ENCODE peak calls at places on chromosomes 6 and 20, in five cellular contexts. D is fibroblast of villous mesenchyme; W is heart left ventricle; V is CD8-positive, alpha-beta T cell; O is fibroblast of mammary gland. R is an unnamed sample.

GRCh38 chr6:52643158-52643557 is 27.8 kb upstream of the TMEM14A start:
- DNase-seq in W (no peak), V (no peak), O (no peak), D (no peak), R (no peak)

GRCh38 chr6:88641178-88641903 is 322.1 kb downstream of the RNGTT start:
- DNase-seq in D (peak), W (no peak), O (no peak), V (no peak), R (no peak)

GRCh38 chr20:33113387-33113908 is 34.0 kb downstream of the BPIFB4 start:
- DNase-seq in V (no peak), D (no peak), O (no peak), W (no peak), R (no peak)

GRCh38 chr6:114008331-114008730 is 37.4 kb upstream of the HDAC2 start:
- DNase-seq in D (no peak), W (no peak), V (no peak), O (no peak), R (no peak)

GRCh38 chr6:138654715-138655634 is 118.6 kb upstream of the CCDC28A start:
- DNase-seq in V (no peak), O (peak), W (no peak), D (peak), R (no peak)

GRCh38 chr6:7532821-7533220 is 8.7 kb upstream of the DSP start:
- DNase-seq in V (no peak), O (no peak), W (no peak), D (no peak), R (no peak)

GRCh38 chr6:142458857-142459256 is 157.1 kb downstream of the ADGRG6 start:
- DNase-seq in O (no peak), V (no peak), W (no peak), D (no peak), R (no peak)

GRCh38 chr6:157672726-157673412 is 150.2 kb upstream of the SNX9 start:
- DNase-seq in W (no peak), O (no peak), V (no peak), D (no peak), R (no peak)

GRCh38 chr20:5480824-5481600 is 164.3 kb upstream of the PROKR2 start:
- DNase-seq in W (no peak), V (no peak), D (no peak), O (no peak), R (no peak)

GRCh38 chr6:118660218-118660569 is 8.8 kb upstream of the CEP85L start:
- DNase-seq in W (peak), D (no peak), V (peak), O (no peak), R (no peak)

GRCh38 chr6:15285682-15286294 is 39.9 kb downstream of the JARID2 start:
- DNase-seq in D (no peak), W (no peak), O (no peak), V (no peak), R (no peak)

GRCh38 chr6:139395371-139395770 is 20.9 kb upstream of the CITED2 start:
- DNase-seq in V (no peak), W (no peak), D (no peak), O (no peak), R (no peak)

GRCh38 chr6:110813813-110814487 is 1.3 kb downstream of the CDK19 start:
- DNase-seq in D (no peak), V (no peak), O (peak), W (no peak), R (no peak)

GRCh38 chr20:24962182-24962492 is 13.1 kb downstream of the CST7 start:
- DNase-seq in D (no peak), O (no peak), V (no peak), W (no peak), R (no peak)

GRCh38 chr20:14845199-14846160 is 508.1 kb upstream of the FLRT3 start:
- DNase-seq in W (no peak), D (no peak), V (no peak), O (no peak), R (no peak)

GRCh38 chr20:62772994-62773858 is 23.0 kb upstream of the MRGBP start:
- DNase-seq in W (no peak), O (no peak), V (no peak), D (no peak), R (no peak)

GRCh38 chr6:13285705-13286104 is 42.6 kb downstream of the TBC1D7 start:
- DNase-seq in D (no peak), W (no peak), V (no peak), O (no peak), R (no peak)

GRCh38 chr6:106771822-106772221 is 142.4 kb downstream of the QRSL1 start:
- DNase-seq in V (no peak), O (no peak), D (no peak), W (no peak), R (no peak)

GRCh38 chr6:106770663-106771062 is 141.3 kb downstream of the QRSL1 start:
- DNase-seq in D (no peak), O (no peak), W (no peak), V (no peak), R (no peak)

GRCh38 chr6:106773956-106774629 is 144.7 kb downstream of the QRSL1 start:
- DNase-seq in O (no peak), W (no peak), D (no peak), V (no peak), R (no peak)

GRCh38 chr6:106773482-106773881 is 144.1 kb downstream of the QRSL1 start:
- DNase-seq in O (no peak), D (no peak), W (no peak), V (no peak), R (no peak)

DNA sequence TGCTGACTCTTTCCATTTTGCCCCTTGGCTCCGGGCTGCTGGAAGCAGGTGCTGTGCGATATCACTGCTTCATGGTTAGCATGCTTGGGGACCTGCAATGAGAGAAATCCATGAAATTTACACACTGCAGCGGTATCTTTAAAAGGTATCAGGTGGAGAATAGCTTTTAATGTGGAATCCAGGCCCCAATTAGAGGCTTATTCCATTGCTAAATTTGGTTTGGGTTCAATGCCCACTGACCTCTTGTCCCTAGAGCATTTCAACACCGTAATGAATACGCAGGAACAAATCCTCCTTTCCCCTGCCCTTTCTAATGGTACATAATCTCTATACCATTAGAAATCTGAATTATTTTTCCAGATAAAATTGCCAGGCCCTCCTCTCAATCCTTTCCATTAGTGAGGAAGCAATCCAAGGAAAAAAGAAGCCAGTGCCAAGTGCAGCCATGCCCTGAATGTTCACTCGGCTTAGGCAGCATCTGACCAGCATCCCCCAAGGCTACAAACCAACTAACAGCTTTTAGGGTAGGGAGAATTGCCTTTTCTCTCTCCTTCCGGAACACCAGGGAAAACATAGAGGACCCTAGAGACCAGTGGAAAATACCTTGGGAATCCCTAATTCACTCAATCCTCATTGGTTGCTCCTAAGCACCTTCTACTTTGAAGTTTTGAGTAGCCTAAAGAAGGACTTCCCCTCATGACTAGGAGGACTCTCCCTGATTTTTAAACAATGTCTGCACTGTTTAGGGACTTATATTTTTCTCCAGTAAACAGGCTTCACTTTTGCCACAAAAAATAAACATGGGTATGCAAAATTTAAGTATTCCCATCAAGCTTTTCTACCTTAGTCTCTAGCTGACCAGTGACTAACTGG is 143.1 kb downstream of the QRSL1 start:
- DNase-seq in D (no peak), W (no peak), O (no peak), V (no peak), R (no peak)
- TF ChIP-seq CTCF in D (no peak), W (no peak), O (no peak), V (no peak), R (no peak)

GRCh38 chr6:148612043-148612442 is 134.8 kb upstream of the UST start:
- DNase-seq in V (no peak), O (no peak), D (no peak), W (no peak), R (no peak)

GRCh38 chr6:148611213-148611612 is 135.6 kb upstream of the UST start:
- DNase-seq in W (peak), V (no peak), D (peak), O (peak), R (no peak)

GRCh38 chr6:148608211-148608951 is 138.4 kb upstream of the UST start:
- DNase-seq in W (no peak), O (peak), D (peak), V (no peak), R (no peak)
- TF ChIP-seq CTCF in W (peak), O (peak), D (peak), V (no peak), R (peak)

DNA sequence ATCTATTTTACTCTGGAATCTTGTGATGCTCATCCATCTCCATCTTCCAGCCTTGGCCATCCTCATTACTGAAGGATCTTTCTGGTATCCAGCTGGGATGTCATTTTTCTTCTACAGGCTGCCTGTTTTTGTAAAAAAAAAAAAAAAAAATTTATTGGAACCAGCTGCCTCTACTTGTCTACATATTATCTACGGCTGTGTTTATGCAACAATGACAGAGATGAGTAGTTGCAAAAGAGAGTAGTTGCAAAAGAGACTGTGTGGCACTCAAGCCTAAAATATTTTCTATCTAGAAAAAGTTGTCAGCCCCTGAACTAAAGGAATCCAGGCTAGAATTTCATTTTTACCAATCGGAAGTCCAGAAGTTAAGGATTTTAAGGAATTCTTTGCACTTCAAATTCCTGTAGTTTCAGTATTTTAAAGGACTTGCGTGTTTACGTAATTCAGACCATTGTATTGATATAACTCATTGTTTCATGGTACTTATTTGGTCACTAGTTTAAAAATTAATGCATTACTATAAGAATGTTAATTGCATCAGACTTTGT is 38.6 kb upstream of the PLCG1 start:
- DNase-seq in O (peak), V (no peak), D (peak), W (no peak), R (no peak)
- TF ChIP-seq CTCF in O (no peak), V (no peak), D (no peak), W (no peak), R (no peak)

GRCh38 chr6:123849406-123849805 is 45.7 kb downstream of the NKAIN2 start:
- DNase-seq in W (no peak), D (no peak), V (no peak), O (no peak), R (no peak)
- TF ChIP-seq CTCF in W (no peak), D (no peak), V (no peak), O (no peak), R (no peak)

GRCh38 chr6:56499121-56499520 is 143.6 kb downstream of the DST start:
- DNase-seq in V (no peak), O (peak), D (peak), W (no peak), R (no peak)
- TF ChIP-seq CTCF in V (no peak), O (no peak), D (no peak), W (no peak), R (no peak)

GRCh38 chr6:39088331-39088730 is 26.7 kb downstream of the SAYSD1 start:
- DNase-seq in W (peak), V (no peak), D (peak), O (peak), R (peak)
- TF ChIP-seq CTCF in W (peak), V (no peak), D (peak), O (peak), R (peak)

GRCh38 chr20:1943267-1944002 is 48.2 kb downstream of the SIRPA start:
- DNase-seq in V (no peak), D (peak), W (peak), O (peak), R (no peak)
- TF ChIP-seq CTCF in V (no peak), D (no peak), W (no peak), O (no peak), R (no peak)

DNA sequence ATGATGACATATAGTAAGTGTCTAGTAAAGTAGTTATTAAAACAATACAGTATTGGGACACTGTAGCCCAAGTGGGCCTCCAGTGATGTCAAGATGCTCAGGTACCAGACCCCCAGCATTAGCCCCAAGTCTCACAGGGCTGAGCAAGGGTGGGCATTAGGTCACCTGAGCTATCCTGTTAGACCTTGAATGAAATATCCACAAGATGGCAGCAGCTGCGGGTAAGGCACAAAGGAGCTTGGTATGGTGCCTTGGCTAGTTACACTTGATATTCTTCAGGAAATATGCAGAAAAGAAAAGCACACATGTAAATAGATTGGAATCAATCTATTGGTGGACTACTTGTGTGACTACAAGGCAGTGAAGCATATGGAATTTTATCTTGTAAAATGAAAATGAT is 701.8 kb upstream of the ADGRB3 start:
- DNase-seq in V (no peak), D (no peak), W (no peak), O (peak), R (no peak)
- TF ChIP-seq CTCF in V (no peak), D (no peak), W (no peak), O (no peak), R (no peak)

GRCh38 chr20:49545572-49545971 is 22.4 kb downstream of the PTGIS start:
- DNase-seq in D (no peak), W (no peak), O (no peak), V (no peak), R (no peak)
- TF ChIP-seq CTCF in D (no peak), W (no peak), O (peak), V (no peak), R (peak)

DNA sequence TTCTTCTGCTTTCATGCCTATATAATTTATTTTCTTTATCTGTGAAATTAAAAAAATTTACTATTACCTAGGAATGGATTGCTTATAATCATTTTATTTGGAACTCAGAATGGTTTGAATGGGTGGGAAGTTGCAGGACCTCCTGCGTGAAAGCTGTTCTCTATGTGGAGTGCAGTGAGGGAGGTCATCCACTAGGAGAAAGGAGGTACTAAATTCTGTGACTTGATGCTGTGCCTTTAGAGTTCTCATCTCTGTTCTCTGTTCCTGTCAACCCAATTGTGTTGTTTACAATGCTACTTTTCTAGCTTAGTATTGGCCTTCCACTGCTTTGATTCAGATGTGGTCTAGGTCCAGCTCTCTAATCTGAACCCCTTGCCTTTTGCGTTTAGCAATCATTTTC is 65.0 kb upstream of the HIVEP1 start:
- DNase-seq in D (no peak), W (no peak), O (no peak), V (no peak), R (no peak)
- TF ChIP-seq CTCF in D (peak), W (no peak), O (peak), V (peak), R (peak)